ENCODE peak calls at places on chromosomes 5 and 9, in six cellular contexts. Z is esophagus muscularis mucosa, W is suprapubic skin, L is transverse colon, F is stomach, J is K562. U is an unnamed sample.
A peak's percentile ranks its signal among the peaks of the same experiment; 100 is the strongest.

GRCh38 chr5:1494780-1495524 is 28.8 kb downstream of the LPCAT1 start:
- DNase-seq in J (no peak), Z (no peak), L (peak; percentile 65), F (peak; percentile 46), W (no peak), U (no peak)

GRCh38 chr9:19173598-19174125 is 46.4 kb upstream of the PLIN2 start:
- DNase-seq in J (no peak), W (no peak), L (no peak), Z (no peak), F (no peak), U (no peak)

GRCh38 chr9:132044176-132044880 is 35.3 kb downstream of the MED27 start:
- DNase-seq in Z (no peak), F (no peak), L (no peak), W (no peak), J (no peak), U (no peak)

GRCh38 chr9:90340421-90340820 is 302.2 kb downstream of the DIRAS2 start:
- DNase-seq in L (no peak), Z (no peak), W (no peak), F (no peak), J (no peak), U (no peak)

GRCh38 chr9:97858393-97858713 is 5.3 kb downstream of the FOXE1 start:
- DNase-seq in J (no peak), W (no peak), L (no peak), Z (no peak), F (no peak), U (no peak)

GRCh38 chr9:131530546-131530929 is 525 bp downstream of the UCK1 start:
- DNase-seq in L (peak; percentile 47), F (peak; percentile 34), W (peak; percentile 80), J (peak; percentile 46), Z (no peak), U (peak; percentile 76)

GRCh38 chr5:128844354-128844923 is 120.8 kb upstream of the SLC27A6 start:
- DNase-seq in L (no peak), W (no peak), Z (no peak), J (no peak), F (no peak), U (no peak)

GRCh38 chr9:123375725-123376132 is 19.7 kb downstream of the CRB2 start:
- DNase-seq in W (no peak), Z (no peak), J (peak; percentile 76), F (no peak), L (peak; percentile 85), U (peak; percentile 84)

GRCh38 chr9:70255521-70255920 is 3.3 kb upstream of the SMC5 start:
- DNase-seq in W (no peak), Z (no peak), L (no peak), J (no peak), F (no peak), U (no peak)

GRCh38 chr5:107104774-107105050 is 566.0 kb downstream of the EFNA5 start:
- DNase-seq in W (no peak), F (no peak), Z (no peak), J (no peak), L (no peak), U (no peak)

GRCh38 chr5:37370550-37370863 is 399 bp downstream of the NUP155 start:
- DNase-seq in F (no peak), L (no peak), J (peak; percentile 33), Z (no peak), W (peak; percentile 67), U (no peak)

GRCh38 chr5:73417307-73418035 is 31.1 kb downstream of the FOXD1 start:
- DNase-seq in Z (no peak), W (no peak), L (no peak), J (no peak), F (no peak), U (no peak)

GRCh38 chr5:95768731-95769130 is 37.6 kb downstream of the RHOBTB3 start:
- DNase-seq in J (no peak), Z (no peak), F (no peak), L (no peak), W (no peak), U (no peak)

GRCh38 chr9:37542895-37543294 is 33.3 kb downstream of the FBXO10 start:
- DNase-seq in J (no peak), Z (no peak), L (no peak), W (no peak), F (no peak), U (no peak)

GRCh38 chr5:127153031-127153430 is 79.7 kb upstream of the C5orf63 start:
- DNase-seq in W (no peak), J (peak; percentile 6), L (no peak), F (no peak), Z (no peak), U (no peak)

GRCh38 chr9:12812710-12813109 is 37.9 kb downstream of the LURAP1L start:
- DNase-seq in Z (no peak), J (no peak), F (no peak), L (no peak), W (no peak), U (no peak)

GRCh38 chr5:147751156-147751830 is 31.2 kb downstream of the JAKMIP2 start:
- DNase-seq in W (no peak), L (no peak), F (no peak), J (no peak), Z (no peak), U (peak; percentile 85)

GRCh38 chr9:109535365-109535764 is 37.3 kb upstream of the PTPN3 start:
- DNase-seq in L (no peak), W (no peak), Z (no peak), F (no peak), J (no peak), U (no peak)

GRCh38 chr5:65062684-65063083 is 294.0 kb downstream of the CWC27 start:
- DNase-seq in F (no peak), J (no peak), L (no peak), Z (peak; percentile 57), W (peak; percentile 71), U (peak; percentile 76)

GRCh38 chr9:96176901-96177718 is 124.9 kb downstream of the HSD17B3 start:
- DNase-seq in L (peak; percentile 66), J (no peak), Z (no peak), F (peak; percentile 74), W (no peak), U (no peak)

GRCh38 chr9:129575818-129576217 is 45.1 kb downstream of the C9orf50 start:
- DNase-seq in J (no peak), W (no peak), L (no peak), Z (no peak), F (no peak), U (no peak)

GRCh38 chr5:77222722-77223121 is 12.2 kb downstream of the PDE8B start:
- DNase-seq in L (no peak), W (no peak), Z (no peak), F (no peak), J (no peak), U (no peak)

GRCh38 chr5:139856694-139857093 is 61.1 kb downstream of the PSD2 start:
- DNase-seq in L (no peak), Z (no peak), J (no peak), F (no peak), W (no peak), U (no peak)

GRCh38 chr5:137415231-137415681 is 83.9 kb downstream of the SPOCK1 start:
- DNase-seq in Z (peak; percentile 68), L (no peak), F (no peak), W (no peak), J (no peak), U (no peak)

GRCh38 chr5:139696894-139697658 is 48.9 kb downstream of the CXXC5 start:
- DNase-seq in W (peak; percentile 86), L (peak; percentile 59), F (peak; percentile 63), Z (peak; percentile 94), J (peak; percentile 94), U (peak; percentile 91)

GRCh38 chr9:3464033-3464638 is 61.7 kb downstream of the RFX3 start:
- DNase-seq in L (no peak), W (no peak), J (no peak), F (no peak), Z (no peak), U (no peak)

GRCh38 chr5:137735531-137736284 is at the start of gene KLHL3:
- DNase-seq in J (no peak), F (peak; percentile 46), W (no peak), Z (no peak), L (peak; percentile 41), U (no peak)

GRCh38 chr5:113205807-113206206 is 229.0 kb downstream of the TSSK1B start:
- DNase-seq in L (no peak), J (no peak), W (no peak), Z (no peak), F (no peak), U (no peak)

DNA sequence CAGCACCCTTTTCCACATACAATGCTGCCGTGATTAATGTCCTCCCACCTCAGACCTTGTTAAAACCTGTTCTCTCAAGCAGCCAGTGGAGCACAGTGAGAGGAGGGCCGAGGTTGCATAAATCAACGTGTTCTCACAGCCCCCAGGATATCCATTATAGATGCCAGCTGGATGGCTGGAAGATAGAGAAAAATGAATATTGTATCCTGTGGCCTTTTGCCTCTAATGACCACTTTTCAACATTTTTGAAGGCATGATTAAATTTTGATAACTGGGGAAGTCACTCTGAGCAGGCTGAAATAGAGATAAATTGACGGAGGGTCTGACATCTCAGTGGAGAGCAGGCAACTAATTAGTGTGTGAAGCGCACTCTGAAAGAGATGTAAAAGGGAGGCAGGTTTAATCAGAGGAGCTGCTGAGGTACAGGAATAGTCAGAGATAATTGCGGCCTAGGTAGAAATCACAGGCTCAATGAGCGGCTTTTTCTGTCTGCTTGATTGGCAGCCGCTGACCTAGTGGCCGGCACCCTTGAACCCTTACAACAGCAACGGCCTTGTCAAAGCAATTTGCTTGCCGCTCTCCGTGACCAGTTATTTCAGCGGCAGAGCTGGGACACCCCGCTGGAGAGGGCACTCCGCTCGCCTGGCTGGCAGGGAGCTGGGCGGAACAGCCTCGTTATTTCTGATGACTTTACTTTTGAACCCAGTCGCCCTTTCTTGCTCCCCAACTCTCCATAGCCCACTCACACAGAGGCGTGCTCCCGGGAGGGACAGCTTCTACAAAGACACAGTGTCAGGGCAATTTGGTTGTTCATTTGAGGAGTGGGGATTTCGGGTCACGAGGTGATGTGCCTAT is 560.7 kb downstream of the PSAT1 start:
- DNase-seq in F (no peak), L (no peak), Z (no peak), J (no peak), W (no peak), U (no peak)
- TF ChIP-seq EP300 in F (no peak), L (no peak), Z (no peak), J (no peak), W (no peak), U (no peak)

GRCh38 chr9:77158772-77159513 is 18.4 kb upstream of the VPS13A start:
- DNase-seq in L (no peak), W (no peak), J (no peak), Z (no peak), F (no peak), U (no peak)
- TF ChIP-seq POLR2AphosphoS5 in L (no peak), W (no peak), J (no peak), Z (no peak), F (no peak), U (no peak)

DNA sequence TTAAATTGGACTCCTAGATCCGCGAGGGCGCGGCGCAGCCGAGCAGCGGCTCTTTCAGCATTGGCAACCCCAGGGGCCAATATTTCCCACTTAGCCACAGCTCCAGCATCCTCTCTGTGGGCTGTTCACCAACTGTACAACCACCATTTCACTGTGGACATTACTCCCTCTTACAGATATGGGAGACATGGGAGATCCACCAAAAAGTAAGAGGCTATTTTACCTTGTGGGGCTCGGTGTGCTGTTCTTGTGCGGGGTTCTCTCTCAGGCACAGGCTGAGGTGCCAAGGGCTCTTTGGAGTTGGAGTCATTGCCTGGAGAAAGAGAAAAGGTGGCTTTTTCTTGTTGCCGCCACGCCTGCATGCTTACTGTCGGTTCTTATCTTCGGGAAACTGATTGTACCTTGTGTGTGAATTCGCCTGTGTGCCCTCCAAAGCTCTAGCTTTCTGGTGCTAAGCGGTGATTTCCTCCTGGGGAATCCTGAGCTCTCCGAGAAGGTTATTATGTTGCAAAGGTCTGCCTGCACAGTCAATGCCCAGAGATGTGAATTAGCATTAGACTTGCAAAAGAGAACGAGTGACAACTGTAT is 340 bp downstream of the ISL1 start:
- DNase-seq in W (no peak), Z (no peak), F (no peak), J (no peak), L (no peak), U (no peak)
- H3K27me3 ChIP-seq in W (peaks cover 98% of the 10 kb centered on the region), Z (peaks cover 100% of the 10 kb centered on the region), F (peaks cover 54% of the 10 kb centered on the region), J (peaks cover 6% of the 10 kb centered on the region), L (peaks cover 100% of the 10 kb centered on the region), U (peaks cover 6% of the 10 kb centered on the region)

GRCh38 chr9:25990376-25990775 is 312.1 kb upstream of the TUSC1 start:
- DNase-seq in Z (no peak), J (no peak), F (no peak), W (no peak), L (no peak), U (no peak)
- TF ChIP-seq EP300 in Z (no peak), J (no peak), F (no peak), W (no peak), L (no peak), U (no peak)